ENCODE peak calls at places on chromosome 18, in seven cellular contexts. T is body of pancreas, M is AG10803, N is IMR-90, O is cardiac fibroblast, R is A673, B is fibroblast of villous mesenchyme. E is an unnamed sample.

GRCh38 chr18:30004977-30005376 is 1037.6 kb downstream of the DSC3 start:
- DNase-seq in T (no peak), M (no peak), N (no peak), O (no peak), R (no peak), B (no peak), E (no peak)

GRCh38 chr18:43572165-43572564 is 294.9 kb upstream of the SYT4 start:
- DNase-seq in T (no peak), M (no peak), N (no peak), O (no peak), R (no peak), B (no peak), E (no peak)

GRCh38 chr18:63433349-63433866 is 11.1 kb upstream of the VPS4B start:
- DNase-seq in T (no peak), M (peak; percentile 64), N (no peak), O (peak; percentile 64), R (no peak), B (no peak), E (no peak)

GRCh38 chr18:59631583-59632181 is 65.5 kb downstream of the CCBE1 start:
- DNase-seq in T (no peak), M (peak; percentile 43), N (peak; percentile 58), O (peak; percentile 68), R (peak; percentile 40), B (peak; percentile 54), E (peak; percentile 37)

GRCh38 chr18:42578781-42579180 is 536.7 kb downstream of the RIT2 start:
- DNase-seq in T (no peak), M (peak; percentile 27), N (no peak), O (peak; percentile 36), R (no peak), B (peak; percentile 55), E (no peak)

GRCh38 chr18:11859903-11860407 is 8.7 kb downstream of the CHMP1B start:
- DNase-seq in T (no peak), M (peak; percentile 48), N (peak; percentile 90), O (peak; percentile 61), R (no peak), B (peak; percentile 67), E (no peak)

GRCh38 chr18:23151414-23152099 is 16.3 kb downstream of the CABLES1 start:
- DNase-seq in T (no peak), M (no peak), N (no peak), O (no peak), R (no peak), B (no peak), E (peak; percentile 68)

GRCh38 chr18:50297621-50298442 is 10.3 kb upstream of the CXXC1 start:
- DNase-seq in T (peak; percentile 84), M (peak; percentile 67), N (peak; percentile 61), O (peak; percentile 83), R (peak; percentile 66), B (peak; percentile 71), E (peak; percentile 85)

GRCh38 chr18:8450013-8450412 is 159.2 kb upstream of the RAB12 start:
- DNase-seq in T (no peak), M (no peak), N (no peak), O (peak; percentile 5), R (peak; percentile 47), B (peak; percentile 7), E (peak; percentile 20)

GRCh38 chr18:3360211-3360610 is 89.8 kb upstream of the TGIF1 start:
- DNase-seq in T (no peak), M (no peak), N (no peak), O (no peak), R (no peak), B (no peak), E (no peak)

GRCh38 chr18:49031511-49032188 is 80.9 kb upstream of the SMAD7 start:
- DNase-seq in T (no peak), M (no peak), N (no peak), O (no peak), R (no peak), B (no peak), E (no peak)

GRCh38 chr18:35143615-35144596 is 96.9 kb upstream of the ZNF397 start:
- DNase-seq in T (peak; percentile 64), M (peak; percentile 56), N (peak; percentile 55), O (peak; percentile 72), R (peak; percentile 51), B (peak; percentile 66), E (peak; percentile 60)

GRCh38 chr18:2978208-2978607 is 34.7 kb downstream of the LPIN2 start:
- DNase-seq in T (no peak), M (peak; percentile 42), N (no peak), O (peak; percentile 16), R (no peak), B (peak; percentile 58), E (no peak)

GRCh38 chr18:52875711-52876110 is 535.7 kb downstream of the DCC start:
- DNase-seq in T (no peak), M (no peak), N (no peak), O (no peak), R (no peak), B (no peak), E (no peak)

GRCh38 chr18:55546873-55547704 is 40.9 kb downstream of the TCF4 start:
- DNase-seq in T (no peak), M (peak; percentile 70), N (peak; percentile 82), O (peak; percentile 67), R (peak; percentile 27), B (peak; percentile 73), E (peak; percentile 20)

GRCh38 chr18:63410792-63411191 is 11.5 kb downstream of the VPS4B start:
- DNase-seq in T (no peak), M (peak; percentile 49), N (peak; percentile 78), O (peak; percentile 19), R (peak; percentile 71), B (peak; percentile 71), E (no peak)

GRCh38 chr18:32289480-32290075 is 99.7 kb downstream of the MEP1B start:
- DNase-seq in T (peak; percentile 60), M (peak; percentile 65), N (peak; percentile 72), O (peak; percentile 86), R (peak; percentile 85), B (peak; percentile 58), E (peak; percentile 47)

GRCh38 chr18:56252456-56252855 is 385.9 kb downstream of the TXNL1 start:
- DNase-seq in T (no peak), M (no peak), N (no peak), O (no peak), R (no peak), B (no peak), E (no peak)

GRCh38 chr18:12046751-12047335 is 46.8 kb upstream of the ANKRD62 start:
- DNase-seq in T (no peak), M (no peak), N (no peak), O (no peak), R (no peak), B (no peak), E (no peak)

GRCh38 chr18:37564796-37565137 is 831 bp downstream of the CELF4 start:
- DNase-seq in T (peak; percentile 72), M (peak; percentile 20), N (peak; percentile 21), O (peak; percentile 66), R (peak; percentile 57), B (peak; percentile 28), E (no peak)

GRCh38 chr18:2985628-2986027 is 27.3 kb downstream of the LPIN2 start:
- DNase-seq in T (no peak), M (peak; percentile 40), N (peak; percentile 54), O (peak; percentile 59), R (no peak), B (peak; percentile 80), E (no peak)

GRCh38 chr18:5546660-5547059 is 2.9 kb upstream of the EPB41L3 start:
- DNase-seq in T (no peak), M (peak; percentile 58), N (peak; percentile 62), O (peak; percentile 84), R (peak; percentile 33), B (peak; percentile 10), E (peak; percentile 42)

GRCh38 chr18:48410095-48410920 is 1.1 kb upstream of the ZBTB7C start:
- DNase-seq in T (peak; percentile 89), M (peak; percentile 72), N (peak; percentile 72), O (peak; percentile 85), R (peak; percentile 87), B (peak; percentile 83), E (peak; percentile 96)

GRCh38 chr18:54263904-54264336 is 5.4 kb upstream of the POLI start:
- DNase-seq in T (no peak), M (no peak), N (no peak), O (no peak), R (no peak), B (no peak), E (no peak)

GRCh38 chr18:59063912-59064311 is 75.8 kb upstream of the SEC11C start:
- DNase-seq in T (no peak), M (no peak), N (no peak), O (no peak), R (no peak), B (peak; percentile 63), E (no peak)

GRCh38 chr18:55318864-55319516 is 269.0 kb downstream of the TCF4 start:
- DNase-seq in T (no peak), M (peak; percentile 85), N (peak; percentile 82), O (peak; percentile 65), R (peak; percentile 36), B (peak; percentile 88), E (no peak)

GRCh38 chr18:40371673-40372072 is 1583.4 kb upstream of the PIK3C3 start:
- DNase-seq in T (no peak), M (peak; percentile 57), N (peak; percentile 83), O (peak; percentile 32), R (no peak), B (no peak), E (no peak)

GRCh38 chr18:7576685-7577084 is 9.6 kb downstream of the PTPRM start:
- DNase-seq in T (no peak), M (peak; percentile 77), N (peak; percentile 71), O (no peak), R (no peak), B (peak; percentile 19), E (no peak)

GRCh38 chr18:29160123-29160522 is 983.2 kb upstream of the CDH2 start:
- DNase-seq in T (no peak), M (no peak), N (no peak), O (no peak), R (no peak), B (no peak), E (no peak)

GRCh38 chr18:26134110-26134509 is 441 bp downstream of the PSMA8 start:
- DNase-seq in T (no peak), M (no peak), N (no peak), O (no peak), R (no peak), B (no peak), E (no peak)
- H3K4me3 ChIP-seq in T (no peak overlapping the region), M (no peak overlapping the region), N (no peak overlapping the region), O (no peak overlapping the region), R (no peak overlapping the region), B (no peak overlapping the region), E (no peak overlapping the region)

GRCh38 chr18:24446953-24447537 is 13.4 kb upstream of the HRH4 start:
- DNase-seq in T (no peak), M (no peak), N (no peak), O (peak; percentile 5), R (no peak), B (no peak), E (no peak)
- H3K4me3 ChIP-seq in T (no peak overlapping the region), M (no peak overlapping the region), N (no peak overlapping the region), O (no peak overlapping the region), R (no peak overlapping the region), B (no peak overlapping the region), E (no peak overlapping the region)

GRCh38 chr18:33355263-33355662 is 85.3 kb downstream of the CCDC178 start:
- DNase-seq in T (no peak), M (no peak), N (no peak), O (no peak), R (no peak), B (no peak), E (no peak)
- H3K4me3 ChIP-seq in T (no peak overlapping the region), M (no peak overlapping the region), N (no peak overlapping the region), O (no peak overlapping the region), R (no peak overlapping the region), B (no peak overlapping the region), E (no peak overlapping the region)

DNA sequence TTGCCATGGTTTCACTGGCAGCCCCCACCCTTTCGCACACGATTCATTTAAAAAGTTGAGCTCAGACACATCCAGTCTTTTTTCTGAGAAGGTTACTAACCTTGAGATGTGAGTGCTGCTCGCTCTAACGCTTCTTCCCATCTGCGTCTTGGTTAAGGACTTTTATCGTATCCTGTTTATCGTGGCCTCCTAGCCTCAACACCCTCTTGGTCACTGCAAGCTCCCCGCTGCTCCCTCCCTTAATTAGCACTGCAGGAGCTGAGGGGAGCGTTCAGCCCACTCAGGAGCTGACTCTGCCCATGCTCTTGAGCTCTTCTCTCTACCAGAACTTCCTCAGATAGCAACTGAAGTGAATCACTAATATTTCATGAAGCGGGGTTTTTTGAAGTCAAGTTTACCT is 9.0 kb upstream of the CD226 start:
- DNase-seq in T (no peak), M (no peak), N (no peak), O (no peak), R (no peak), B (no peak), E (no peak)
- H3K4me3 ChIP-seq in T (no peak overlapping the region), M (no peak overlapping the region), N (no peak overlapping the region), O (no peak overlapping the region), R (no peak overlapping the region), B (peak overlapping the region; percentile 20), E (no peak overlapping the region)